ENCODE peak calls at places on chromosomes 16 and 17, in nine cellular contexts. E is SK-N-SH treated with all-trans-retinoic acid at 6 μM for 48 hours; U is pancreas; C is foreskin keratinocyte; J is right cardiac atrium; V is left lung; G is stimulated activated naive B cell treated with anti-CD40 and anti-IgM and Interleukin-4, amounts not matched to agents 10 μg/mL and 1 μg/mL and 100 μg/mL, for 72 hours; S is activated CD8-positive, alpha-beta T cell treated with anti-CD3 and anti-CD28 coated beads, Interleukin-2, amount 10 ng/mL, durations not matched to agents 7 days and 5 days; Q is sciatic nerve. R is an unnamed sample.

GRCh38 chr17:63455417-63455816 is 9.3 kb upstream of the CYB561 start:
- ATAC-seq in E (peak; percentile 56), U (peak; percentile 35), C (no peak), J (no peak), V (no peak), G (no peak), S (no peak), Q (no peak), R (no peak)

GRCh38 chr16:88774544-88775393 is 10.3 kb downstream of the PIEZO1 start:
- ATAC-seq in E (no peak), U (no peak), C (no peak), J (no peak), V (no peak), G (no peak), S (no peak), Q (no peak), R (no peak)

GRCh38 chr16:69889295-69889964 is 61.7 kb upstream of the CLEC18A start:
- ATAC-seq in E (no peak), U (no peak), C (no peak), J (no peak), V (no peak), G (no peak), S (no peak), Q (no peak), R (peak; percentile 83)

GRCh38 chr16:56539667-56540066 is 19.8 kb upstream of the BBS2 start:
- ATAC-seq in E (no peak), U (no peak), C (no peak), J (peak; percentile 53), V (no peak), G (no peak), S (no peak), Q (no peak), R (no peak)

GRCh38 chr16:12545792-12546342 is 257.8 kb downstream of the CPPED1 start:
- ATAC-seq in E (no peak), U (no peak), C (no peak), J (no peak), V (no peak), G (no peak), S (no peak), Q (no peak), R (no peak)

GRCh38 chr17:61393550-61393903 is 6.1 kb upstream of the TBX2 start:
- ATAC-seq in E (no peak), U (no peak), C (peak; percentile 48), J (no peak), V (no peak), G (peak; percentile 45), S (no peak), Q (no peak), R (no peak)

GRCh38 chr16:87014112-87014511 is 303.1 kb downstream of the C16orf95 start:
- ATAC-seq in E (no peak), U (no peak), C (no peak), J (no peak), V (no peak), G (no peak), S (no peak), Q (no peak), R (peak; percentile 29)

GRCh38 chr16:88456356-88457292 is 3.5 kb downstream of the ZFPM1 start:
- ATAC-seq in E (no peak), U (no peak), C (no peak), J (no peak), V (no peak), G (peak; percentile 27), S (no peak), Q (no peak), R (peak; percentile 18)

GRCh38 chr17:78235885-78236284 is 4.5 kb downstream of the TMEM235 start:
- ATAC-seq in E (no peak), U (no peak), C (no peak), J (no peak), V (no peak), G (no peak), S (no peak), Q (no peak), R (no peak)

GRCh38 chr16:50351952-50352351 is 16.8 kb downstream of the BRD7 start:
- ATAC-seq in E (no peak), U (no peak), C (no peak), J (no peak), V (no peak), G (no peak), S (no peak), Q (no peak), R (peak; percentile 92)

GRCh38 chr17:80859004-80859941 is 132.4 kb upstream of the CHMP6 start:
- ATAC-seq in E (peak; percentile 81), U (peak; percentile 57), C (peak; percentile 48), J (peak; percentile 73), V (peak; percentile 57), G (no peak), S (no peak), Q (peak; percentile 74), R (no peak)

GRCh38 chr17:76879254-76879653 is 11.1 kb downstream of the MGAT5B start:
- ATAC-seq in E (no peak), U (no peak), C (no peak), J (no peak), V (no peak), G (no peak), S (no peak), Q (no peak), R (no peak)

GRCh38 chr17:67994827-67995567 is 1.3 kb downstream of the C17orf58 start:
- ATAC-seq in E (peak; percentile 46), U (peak; percentile 48), C (peak; percentile 35), J (peak; percentile 71), V (peak; percentile 5), G (no peak), S (no peak), Q (no peak), R (no peak)

GRCh38 chr17:83182620-83183063 is 103.2 kb downstream of the METRNL start:
- ATAC-seq in E (no peak), U (peak; percentile 58), C (no peak), J (peak; percentile 58), V (peak; percentile 54), G (no peak), S (no peak), Q (peak; percentile 54), R (no peak)

GRCh38 chr17:43676471-43676870 is 14.7 kb upstream of the MEOX1 start:
- ATAC-seq in E (no peak), U (no peak), C (no peak), J (no peak), V (peak; percentile 13), G (no peak), S (no peak), Q (peak; percentile 52), R (no peak)

GRCh38 chr17:28053044-28053670 is 10.7 kb downstream of the NLK start:
- ATAC-seq in E (peak; percentile 56), U (peak; percentile 19), C (no peak), J (no peak), V (no peak), G (no peak), S (no peak), Q (no peak), R (no peak)

GRCh38 chr17:66073384-66073783 is 118.5 kb downstream of the CEP112 start:
- ATAC-seq in E (no peak), U (no peak), C (no peak), J (no peak), V (no peak), G (no peak), S (no peak), Q (no peak), R (no peak)

GRCh38 chr16:70470927-70471341 is 16.5 kb downstream of the FCSK start:
- ATAC-seq in E (peak; percentile 79), U (peak; percentile 69), C (no peak), J (peak; percentile 47), V (peak; percentile 74), G (no peak), S (no peak), Q (peak; percentile 66), R (no peak)

GRCh38 chr17:46770439-46770817 is 48.1 kb downstream of the WNT3 start:
- ATAC-seq in E (no peak), U (peak; percentile 4), C (no peak), J (no peak), V (peak; percentile 11), G (no peak), S (no peak), Q (peak; percentile 7), R (no peak)

GRCh38 chr17:12301551-12301950 is 280.9 kb downstream of the MAP2K4 start:
- ATAC-seq in E (no peak), U (no peak), C (no peak), J (no peak), V (no peak), G (no peak), S (no peak), Q (no peak), R (no peak)

GRCh38 chr17:64004903-64005733 is 7.0 kb downstream of the PRR29 start:
- ATAC-seq in E (no peak), U (no peak), C (no peak), J (no peak), V (peak; percentile 12), G (no peak), S (no peak), Q (no peak), R (no peak)

GRCh38 chr17:40827746-40828453 is 5.5 kb upstream of the KRT10 start:
- ATAC-seq in E (no peak), U (no peak), C (no peak), J (peak; percentile 81), V (no peak), G (no peak), S (no peak), Q (peak; percentile 96), R (peak; percentile 91)

GRCh38 chr17:80393961-80394360 is 21.0 kb upstream of the ENDOV start:
- ATAC-seq in E (no peak), U (no peak), C (no peak), J (peak; percentile 44), V (no peak), G (no peak), S (no peak), Q (no peak), R (no peak)